ENCODE peak calls at places on chromosomes 3 and 15, in six cellular contexts. F, U, S, Y, D and E are unnamed samples.
A peak's percentile ranks its signal among the peaks of the same experiment; 100 is the strongest.

GRCh38 chr15:77511869-77512268 is 91.2 kb downstream of the HMG20A start:
- DNase-seq in F (no peak), U (no peak), S (no peak), Y (no peak), D (no peak), E (no peak)

GRCh38 chr3:62363275-62363674 is 10.1 kb downstream of the FEZF2 start:
- DNase-seq in F (no peak), U (no peak), S (no peak), Y (no peak), D (no peak), E (no peak)

GRCh38 chr15:47443839-47444238 is 273.5 kb upstream of the SEMA6D start:
- DNase-seq in F (no peak), U (no peak), S (peak; percentile 21), Y (no peak), D (no peak), E (no peak)

GRCh38 chr3:127677541-127678314 is 5.0 kb downstream of the ABTB1 start:
- DNase-seq in F (no peak), U (peak; percentile 90), S (no peak), Y (no peak), D (no peak), E (no peak)

GRCh38 chr15:46166750-46167149 is 531.9 kb downstream of the SQOR start:
- DNase-seq in F (no peak), U (no peak), S (no peak), Y (no peak), D (no peak), E (no peak)

GRCh38 chr3:43080726-43081568 is 24.9 kb downstream of the POMGNT2 start:
- DNase-seq in F (no peak), U (peak; percentile 87), S (no peak), Y (no peak), D (no peak), E (no peak)

GRCh38 chr3:105970283-105970682 is 101.5 kb upstream of the CBLB start:
- DNase-seq in F (no peak), U (no peak), S (peak; percentile 86), Y (no peak), D (no peak), E (peak; percentile 85)

GRCh38 chr15:63231206-63231605 is 41.8 kb downstream of the RAB8B start:
- DNase-seq in F (no peak), U (no peak), S (no peak), Y (no peak), D (no peak), E (no peak)

GRCh38 chr3:98801042-98801747 is 38.1 kb downstream of the ST3GAL6 start:
- DNase-seq in F (no peak), U (no peak), S (no peak), Y (no peak), D (no peak), E (no peak)

GRCh38 chr15:40323239-40323952 is at the start of gene INAFM2:
- DNase-seq in F (peak; percentile 92), U (peak; percentile 97), S (peak; percentile 77), Y (peak; percentile 94), D (peak; percentile 93), E (peak; percentile 97)

GRCh38 chr3:11157406-11157805 is 3.1 kb downstream of the HRH1 start:
- DNase-seq in F (no peak), U (no peak), S (no peak), Y (no peak), D (no peak), E (no peak)

GRCh38 chr3:58005662-58006061 is 2.6 kb upstream of the FLNB start:
- DNase-seq in F (no peak), U (no peak), S (peak; percentile 78), Y (no peak), D (peak; percentile 35), E (no peak)

GRCh38 chr3:71695000-71695482 is 30.2 kb downstream of the EIF4E3 start:
- DNase-seq in F (no peak), U (no peak), S (peak; percentile 11), Y (no peak), D (no peak), E (peak; percentile 63)

GRCh38 chr15:25971053-25971452 is 107.9 kb upstream of the ATP10A start:
- DNase-seq in F (no peak), U (no peak), S (no peak), Y (no peak), D (peak; percentile 2), E (no peak)

GRCh38 chr3:111712294-111713180 is 117.4 kb upstream of the ZBED2 start:
- DNase-seq in F (peak; percentile 11), U (no peak), S (peak; percentile 44), Y (peak; percentile 37), D (peak; percentile 94), E (no peak)

GRCh38 chr3:37272743-37273142 is 98.4 kb upstream of the LRRFIP2 start:
- DNase-seq in F (no peak), U (no peak), S (peak; percentile 43), Y (no peak), D (peak; percentile 28), E (peak; percentile 64)

GRCh38 chr3:122646146-122646988 is 34.3 kb upstream of the PARP14 start:
- DNase-seq in F (no peak), U (no peak), S (no peak), Y (no peak), D (no peak), E (no peak)

GRCh38 chr3:158804441-158804840 is 2.6 kb downstream of the MFSD1 start:
- DNase-seq in F (no peak), U (no peak), S (no peak), Y (no peak), D (no peak), E (no peak)

GRCh38 chr3:107598926-107599754 is 76.4 kb downstream of the BBX start:
- DNase-seq in F (peak; percentile 18), U (peak; percentile 55), S (peak; percentile 53), Y (peak; percentile 68), D (peak; percentile 57), E (peak; percentile 74)

GRCh38 chr15:46442901-46443590 is 808.2 kb downstream of the SQOR start:
- DNase-seq in F (no peak), U (no peak), S (peak; percentile 15), Y (no peak), D (no peak), E (no peak)

GRCh38 chr3:40310690-40311089 is 1.2 kb downstream of the EIF1B start:
- DNase-seq in F (no peak), U (no peak), S (peak; percentile 30), Y (peak; percentile 15), D (no peak), E (peak; percentile 63)

GRCh38 chr15:58469432-58470353 is 37.9 kb downstream of the LIPC start:
- DNase-seq in F (no peak), U (no peak), S (peak; percentile 90), Y (peak; percentile 47), D (peak; percentile 99), E (peak; percentile 95)

GRCh38 chr3:48372377-48372770 is 355 bp downstream of the FBXW12 start:
- DNase-seq in F (no peak), U (no peak), S (no peak), Y (no peak), D (no peak), E (no peak)

GRCh38 chr15:77120576-77120975 is 49.7 kb upstream of the TSPAN3 start:
- DNase-seq in F (no peak), U (no peak), S (no peak), Y (no peak), D (no peak), E (no peak)

GRCh38 chr15:28994830-28995180 is 109.0 kb downstream of the APBA2 start:
- DNase-seq in F (no peak), U (no peak), S (no peak), Y (no peak), D (no peak), E (no peak)

GRCh38 chr15:23038741-23039150 is 623 bp downstream of the TUBGCP5 start:
- DNase-seq in F (no peak), U (no peak), S (peak; percentile 71), Y (no peak), D (peak; percentile 63), E (peak; percentile 69)

GRCh38 chr3:36489106-36489505 is 108.8 kb downstream of the STAC start:
- DNase-seq in F (no peak), U (no peak), S (no peak), Y (no peak), D (no peak), E (no peak)